ENCODE peak calls at places on chromosomes 7 and 10, in five cellular contexts. M is IMR-90, E is A549, Y is HepG2, S is H1. J is an unnamed sample.

GRCh38 chr7:3917466-3917865 is 616.4 kb downstream of the SDK1 start:
- DNase-seq in M (no peak), E (no peak), Y (no peak), S (no peak), J (no peak)

GRCh38 chr10:75115137-75115536 is 3.7 kb downstream of the SAMD8 start:
- DNase-seq in M (peak), E (no peak), Y (no peak), S (no peak), J (no peak)

GRCh38 chr7:23456093-23456492 is 14.2 kb downstream of the IGF2BP3 start:
- DNase-seq in M (no peak), E (no peak), Y (no peak), S (no peak), J (no peak)

GRCh38 chr7:151801782-151802468 is 75.0 kb downstream of the PRKAG2 start:
- DNase-seq in M (no peak), E (no peak), Y (peak), S (no peak), J (no peak)

GRCh38 chr10:104059364-104059763 is 26.3 kb downstream of the COL17A1 start:
- DNase-seq in M (no peak), E (no peak), Y (no peak), S (no peak), J (no peak)

GRCh38 chr10:102744374-102745051 is 765 bp downstream of the WBP1L start:
- DNase-seq in M (peak), E (no peak), Y (no peak), S (no peak), J (no peak)

GRCh38 chr10:77249901-77250459 is 387.6 kb downstream of the KCNMA1 start:
- DNase-seq in M (no peak), E (no peak), Y (no peak), S (no peak), J (no peak)

GRCh38 chr10:130013263-130013937 is 49.3 kb upstream of the EBF3 start:
- DNase-seq in M (no peak), E (no peak), Y (no peak), S (no peak), J (no peak)

GRCh38 chr10:74593470-74593869 is 232.9 kb upstream of the KAT6B start:
- DNase-seq in M (peak), E (no peak), Y (no peak), S (no peak), J (no peak)

GRCh38 chr7:132134814-132135445 is 441.3 kb downstream of the PLXNA4 start:
- DNase-seq in M (no peak), E (no peak), Y (no peak), S (no peak), J (no peak)

GRCh38 chr10:73339436-73339835 is 19.2 kb downstream of the CFAP70 start:
- DNase-seq in M (no peak), E (no peak), Y (no peak), S (no peak), J (no peak)

GRCh38 chr10:85575441-85575840 is 791.2 kb downstream of the GRID1 start:
- DNase-seq in M (no peak), E (no peak), Y (no peak), S (no peak), J (no peak)

GRCh38 chr7:30976381-30976780 is 12.6 kb downstream of the GHRHR start:
- DNase-seq in M (no peak), E (no peak), Y (no peak), S (no peak), J (no peak)

GRCh38 chr7:27112960-27113949 is 10.8 kb upstream of the HOXA2 start:
- DNase-seq in M (peak), E (peak), Y (no peak), S (no peak), J (no peak)

DNA sequence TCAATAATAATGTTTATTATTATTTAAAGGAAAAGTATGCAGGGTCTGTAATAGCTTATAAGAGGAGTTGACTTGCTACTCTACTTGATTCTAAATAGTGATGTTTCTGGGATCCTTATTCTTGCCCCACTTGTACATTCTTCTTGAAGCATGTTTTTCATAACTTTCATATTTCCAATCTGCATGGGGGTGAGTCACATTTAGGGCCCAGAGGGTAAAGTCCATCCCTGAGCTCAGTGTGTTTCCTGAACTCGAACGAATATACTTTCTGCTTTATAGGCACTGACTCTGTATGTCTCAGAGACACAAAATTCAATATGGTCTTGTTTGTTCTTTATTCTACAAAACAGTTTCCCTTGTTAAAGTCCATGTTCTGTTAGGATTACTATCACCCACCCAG is 61.0 kb upstream of the SMIM30 start:
- DNase-seq in M (peak), E (no peak), Y (no peak), S (no peak), J (no peak)
- TF ChIP-seq MAFK in M (no peak), E (no peak), Y (no peak), S (no peak), J (no peak)

GRCh38 chr7:424301-424935 is 95.2 kb downstream of the PDGFA start:
- DNase-seq in M (no peak), E (no peak), Y (no peak), S (no peak), J (no peak)

GRCh38 chr7:426510-426909 is 93.1 kb downstream of the PDGFA start:
- DNase-seq in M (no peak), E (no peak), Y (no peak), S (no peak), J (no peak)

GRCh38 chr7:425794-426188 is 93.9 kb downstream of the PDGFA start:
- DNase-seq in M (no peak), E (no peak), Y (no peak), S (no peak), J (no peak)

GRCh38 chr7:423312-424260 is 96.1 kb downstream of the PDGFA start:
- DNase-seq in M (no peak), E (no peak), Y (peak), S (no peak), J (no peak)

DNA sequence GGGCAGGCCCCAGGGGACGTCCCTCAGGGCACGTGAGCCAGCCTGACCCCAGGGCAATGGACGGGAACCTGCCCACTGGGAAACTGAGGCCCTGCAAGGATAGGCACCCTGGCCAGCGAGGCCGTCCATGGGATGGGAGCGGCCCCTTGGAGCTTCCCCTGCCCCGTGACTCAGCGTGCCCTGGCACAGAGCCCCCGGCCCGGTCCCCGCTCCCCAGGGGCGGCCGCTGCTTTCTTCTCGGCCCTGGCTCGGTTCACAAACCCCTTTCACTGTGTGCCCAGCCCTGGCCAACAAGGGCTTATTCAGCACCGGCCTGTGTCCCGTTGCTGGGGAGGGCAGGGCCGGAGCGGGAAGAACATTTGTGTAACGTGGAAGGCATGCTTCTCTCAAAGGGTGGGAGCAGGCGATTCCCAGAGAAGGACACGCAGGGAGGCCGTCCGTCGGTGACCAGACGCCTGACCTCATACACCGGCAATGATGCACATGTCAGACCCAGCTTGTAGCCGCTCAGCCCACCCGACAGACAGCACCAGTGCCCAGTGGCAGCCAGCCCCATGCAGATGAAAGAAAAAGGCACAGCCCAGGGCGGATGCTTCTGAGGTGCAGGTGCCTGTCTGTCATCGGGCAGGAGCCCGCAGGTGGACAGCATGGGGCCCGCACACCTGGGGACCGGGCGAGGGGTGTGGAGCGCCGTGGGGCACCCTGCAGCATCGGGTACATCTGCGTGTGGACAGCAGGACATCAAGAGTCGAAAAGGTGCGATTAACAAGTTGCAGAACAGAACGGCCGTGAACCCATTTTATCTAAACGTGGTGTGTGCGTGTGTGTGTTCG is 94.5 kb downstream of the PDGFA start:
- DNase-seq in M (no peak), E (no peak), Y (no peak), S (no peak), J (no peak)
- TF ChIP-seq MAFK in M (no peak), E (no peak), Y (no peak), S (no peak), J (no peak)

DNA sequence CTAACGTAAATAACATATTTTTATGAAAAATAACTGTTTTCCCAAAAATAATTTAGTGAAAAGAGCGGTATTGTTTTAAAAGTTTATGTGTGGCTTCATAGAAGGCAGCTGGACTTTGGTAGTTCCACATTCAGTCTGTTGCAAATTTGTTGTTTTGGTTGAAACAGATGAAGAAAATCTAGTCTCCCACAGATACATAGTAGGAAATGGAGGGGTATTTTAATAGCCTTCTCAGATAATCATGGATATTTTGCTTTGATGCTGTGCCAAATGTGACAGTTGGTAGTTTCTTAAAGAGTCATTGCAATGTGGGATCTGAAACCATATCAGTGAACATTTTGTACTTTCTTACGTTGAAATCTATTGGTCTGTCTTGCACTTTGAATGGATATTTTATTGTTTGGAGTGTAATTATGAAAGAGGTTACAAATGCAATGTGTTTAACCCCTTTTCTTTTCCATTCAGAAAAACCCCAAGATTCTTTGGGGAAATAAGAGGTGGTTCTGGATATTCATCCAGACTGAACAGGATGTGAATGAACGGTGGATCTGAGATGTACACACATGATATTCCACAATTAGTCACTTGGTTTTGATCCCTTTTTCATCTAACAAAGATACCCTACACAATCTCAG is 10.4 kb downstream of the ZNF365 start:
- DNase-seq in M (no peak), E (no peak), Y (no peak), S (no peak), J (no peak)
- TF ChIP-seq MAFK in M (no peak), E (no peak), Y (no peak), S (no peak), J (no peak)

DNA sequence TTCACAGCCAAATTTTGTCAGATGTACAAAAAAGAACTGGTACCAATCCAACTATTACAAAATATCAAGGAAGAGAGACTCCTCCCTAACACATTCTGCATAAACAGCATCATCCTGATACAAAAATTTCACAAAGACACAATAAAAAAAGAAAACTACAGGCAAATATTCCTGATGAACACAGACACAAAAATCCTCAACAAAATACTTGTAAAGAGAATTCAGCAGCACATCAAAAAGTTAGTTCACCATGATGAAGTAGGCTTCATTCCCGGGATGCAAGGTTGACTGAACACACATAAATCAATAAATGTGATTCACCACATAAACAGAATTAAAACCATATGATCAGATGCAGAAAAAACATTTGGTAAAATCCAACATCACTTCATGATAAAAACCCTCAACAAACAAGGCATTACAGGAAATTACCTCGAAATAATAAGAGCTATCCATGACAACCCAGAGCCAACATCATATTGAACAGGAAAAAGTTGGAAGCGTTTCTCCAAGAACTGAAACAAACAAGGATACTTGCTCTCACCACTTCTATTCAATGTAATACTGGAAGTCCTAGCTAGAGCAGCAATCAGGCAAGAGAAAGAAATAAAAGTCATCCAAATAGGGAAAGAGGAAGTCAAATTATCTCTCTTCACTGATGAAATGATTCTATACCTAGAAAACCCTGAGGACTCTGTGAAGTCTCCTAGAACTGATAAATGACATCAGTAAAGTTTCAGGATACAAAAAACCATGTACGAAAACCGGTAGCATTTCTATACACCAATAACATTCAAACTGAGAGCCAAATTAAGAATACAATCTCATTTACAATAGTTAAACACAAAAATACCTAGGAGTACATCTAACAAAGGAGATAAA is 223.1 kb downstream of the REEP3 start:
- DNase-seq in M (no peak), E (no peak), Y (no peak), S (no peak), J (no peak)
- TF ChIP-seq MAFK in M (no peak), E (no peak), Y (no peak), S (no peak), J (no peak)

J was measured in K562.